ENCODE peak calls at places on chromosomes 6 and 20, in six cellular contexts. Q is posterior cingulate gyrus, X is GM20000, J is HT1080, N is HL-60, T is brain microvascular endothelial cell. D is an unnamed sample.
A peak's percentile ranks its signal among the peaks of the same experiment; 100 is the strongest.

GRCh38 chr6:154852700-154853099 is 119.5 kb downstream of the SCAF8 start:
- DNase-seq in Q (no peak), X (no peak), J (no peak), N (no peak), T (no peak), D (no peak)

GRCh38 chr6:47106216-47106615 is 64.1 kb upstream of the ADGRF1 start:
- DNase-seq in Q (no peak), X (no peak), J (no peak), N (no peak), T (no peak), D (no peak)

GRCh38 chr6:111481836-111482235 is 1.2 kb downstream of the REV3L start:
- DNase-seq in Q (no peak), X (no peak), J (peak; percentile 34), N (no peak), T (no peak), D (no peak)

GRCh38 chr20:25046736-25047666 is 10.9 kb downstream of the ACSS1 start:
- DNase-seq in Q (no peak), X (no peak), J (no peak), N (no peak), T (no peak), D (no peak)

GRCh38 chr6:41591859-41592502 is 45.8 kb downstream of the FOXP4 start:
- DNase-seq in Q (peak; percentile 91), X (peak; percentile 93), J (peak; percentile 69), N (peak; percentile 14), T (peak; percentile 55), D (peak; percentile 30)

GRCh38 chr6:129501401-129502051 is 208.5 kb downstream of the ARHGAP18 start:
- DNase-seq in Q (no peak), X (no peak), J (peak; percentile 94), N (no peak), T (peak; percentile 95), D (no peak)

GRCh38 chr20:63911171-63911570 is 16.2 kb downstream of the DNAJC5 start:
- DNase-seq in Q (peak; percentile 48), X (no peak), J (peak; percentile 38), N (no peak), T (no peak), D (no peak)

GRCh38 chr20:14700641-14700965 is 363.2 kb upstream of the FLRT3 start:
- DNase-seq in Q (no peak), X (no peak), J (peak; percentile 53), N (no peak), T (no peak), D (no peak)

GRCh38 chr20:50172347-50173013 is 18.1 kb upstream of the CEBPB start:
- DNase-seq in Q (no peak), X (no peak), J (peak; percentile 52), N (no peak), T (peak; percentile 61), D (no peak)

D was measured in CMK.